ENCODE peak calls at places on chromosomes 11 and 22, in ten cellular contexts. Q is T-helper 17 cell, M is activated T-cell treated with anti-CD3 and anti-CD28 coated beads for 1 hour, Z is NCI-H345, U is HAP-1, K is left lung, F is SHP77, H is EL, J is breast epithelium, C is NCI-H226. N is an unnamed sample.

GRCh38 chr11:119795231-119795630 is 66.2 kb upstream of the NECTIN1 start:
- DNase-seq in Q (no peak), M (no peak), Z (no peak), U (peak), K (no peak), F (no peak), H (peak), J (no peak), C (peak), N (peak)

GRCh38 chr11:131581006-131581405 is 210.6 kb downstream of the NTM start:
- DNase-seq in Q (no peak), M (no peak), Z (no peak), U (no peak), K (no peak), F (no peak), H (no peak), J (no peak), C (no peak), N (no peak)

GRCh38 chr11:122317337-122317736 is 201.3 kb upstream of the BLID start:
- DNase-seq in Q (no peak), M (no peak), Z (no peak), U (no peak), K (no peak), F (no peak), H (peak), J (no peak), C (peak), N (no peak)

GRCh38 chr11:17610402-17610894 is 63.4 kb downstream of the OTOG start:
- DNase-seq in Q (no peak), M (no peak), Z (no peak), U (no peak), K (no peak), F (no peak), H (no peak), J (no peak), C (no peak), N (peak)

GRCh38 chr11:80606726-80607125 is 1165.9 kb upstream of the TENM4 start:
- DNase-seq in Q (no peak), M (no peak), Z (no peak), U (peak), K (no peak), F (no peak), H (no peak), J (no peak), C (no peak), N (no peak)

GRCh38 chr11:126231725-126232459 is 20.3 kb downstream of the FAM118B start:
- DNase-seq in Q (no peak), M (no peak), Z (no peak), U (no peak), K (no peak), F (no peak), H (no peak), J (no peak), C (no peak), N (no peak)

GRCh38 chr11:70854891-70855556 is 397.4 kb downstream of the SHANK2 start:
- DNase-seq in Q (no peak), M (no peak), Z (peak), U (no peak), K (no peak), F (peak), H (no peak), J (no peak), C (no peak), N (no peak)

GRCh38 chr11:1557904-1558831 is 13.9 kb downstream of the DUSP8 start:
- DNase-seq in Q (no peak), M (no peak), Z (no peak), U (no peak), K (peak), F (no peak), H (peak), J (no peak), C (peak), N (peak)

GRCh38 chr11:60125962-60126585 is 37.6 kb downstream of the MS4A2 start:
- DNase-seq in Q (no peak), M (no peak), Z (no peak), U (peak), K (no peak), F (no peak), H (peak), J (no peak), C (no peak), N (no peak)

GRCh38 chr22:32661296-32661695 is 140.2 kb upstream of the TIMP3 start:
- DNase-seq in Q (no peak), M (no peak), Z (no peak), U (no peak), K (peak), F (no peak), H (peak), J (no peak), C (peak), N (peak)

GRCh38 chr22:42743501-42743991 is 22.9 kb upstream of the A4GALT start:
- DNase-seq in Q (no peak), M (no peak), Z (no peak), U (peak), K (no peak), F (no peak), H (peak), J (no peak), C (peak), N (peak)

GRCh38 chr22:17213976-17214375 is 5.3 kb downstream of the ADA2 start:
- DNase-seq in Q (peak), M (peak), Z (no peak), U (peak), K (peak), F (peak), H (peak), J (peak), C (peak), N (peak)

GRCh38 chr22:39253427-39254070 is 8.8 kb upstream of the PDGFB start:
- DNase-seq in Q (no peak), M (no peak), Z (peak), U (no peak), K (no peak), F (peak), H (peak), J (no peak), C (peak), N (peak)

GRCh38 chr22:49705631-49706352 is 121.9 kb downstream of the BRD1 start:
- DNase-seq in Q (no peak), M (no peak), Z (no peak), U (no peak), K (peak), F (no peak), H (no peak), J (peak), C (no peak), N (no peak)

GRCh38 chr11:9566561-9567063 is 6.9 kb upstream of the WEE1 start:
- DNase-seq in Q (no peak), M (no peak), Z (no peak), U (no peak), K (no peak), F (no peak), H (no peak), J (no peak), C (peak), N (peak)

GRCh38 chr11:30753504-30753903 is 167.4 kb upstream of the MPPED2 start:
- DNase-seq in Q (no peak), M (no peak), Z (no peak), U (no peak), K (no peak), F (no peak), H (no peak), J (no peak), C (no peak), N (no peak)

GRCh38 chr11:103091441-103091809 is 535 bp downstream of the DCUN1D5 start:
- DNase-seq in Q (no peak), M (peak), Z (peak), U (peak), K (peak), F (peak), H (peak), J (no peak), C (no peak), N (peak)

GRCh38 chr11:111422494-111423249 is 43.6 kb upstream of the POU2AF1 start:
- DNase-seq in Q (peak), M (peak), Z (peak), U (peak), K (no peak), F (peak), H (peak), J (no peak), C (peak), N (no peak)

GRCh38 chr11:70594031-70594430 is 195.7 kb downstream of the CTTN start:
- DNase-seq in Q (no peak), M (no peak), Z (no peak), U (no peak), K (peak), F (no peak), H (no peak), J (no peak), C (no peak), N (no peak)

GRCh38 chr11:26134481-26135355 is 197.2 kb upstream of the ANO3 start:
- DNase-seq in Q (no peak), M (no peak), Z (peak), U (no peak), K (no peak), F (peak), H (no peak), J (no peak), C (no peak), N (no peak)

GRCh38 chr11:43681543-43681942 is 1.0 kb downstream of the HSD17B12 start:
- DNase-seq in Q (no peak), M (no peak), Z (peak), U (no peak), K (no peak), F (peak), H (peak), J (no peak), C (no peak), N (peak)

GRCh38 chr11:121929581-121929980 is 186.4 kb downstream of the BLID start:
- DNase-seq in Q (no peak), M (no peak), Z (peak), U (peak), K (no peak), F (no peak), H (peak), J (no peak), C (no peak), N (peak)

GRCh38 chr11:115929618-115930129 is 425.5 kb upstream of the CADM1 start:
- DNase-seq in Q (no peak), M (no peak), Z (no peak), U (no peak), K (no peak), F (no peak), H (no peak), J (no peak), C (no peak), N (no peak)

GRCh38 chr11:120375076-120375475 is 38.9 kb downstream of the ARHGEF12 start:
- DNase-seq in Q (no peak), M (no peak), Z (no peak), U (no peak), K (no peak), F (peak), H (no peak), J (no peak), C (no peak), N (no peak)

GRCh38 chr11:12274558-12275197 is 102.7 kb upstream of the PARVA start:
- DNase-seq in Q (no peak), M (no peak), Z (no peak), U (no peak), K (no peak), F (no peak), H (peak), J (peak), C (no peak), N (peak)

GRCh38 chr11:83194284-83195175 is 1.0 kb downstream of the ANKRD42 start:
- DNase-seq in Q (peak), M (peak), Z (peak), U (peak), K (peak), F (no peak), H (peak), J (peak), C (peak), N (peak)

GRCh38 chr11:129950319-129951034 is 52.2 kb downstream of the PRDM10 start:
- DNase-seq in Q (no peak), M (no peak), Z (no peak), U (no peak), K (no peak), F (no peak), H (no peak), J (no peak), C (no peak), N (no peak)

GRCh38 chr11:67357831-67358555 is 4.6 kb upstream of the POLD4 start:
- DNase-seq in Q (no peak), M (no peak), Z (no peak), U (no peak), K (no peak), F (no peak), H (peak), J (no peak), C (peak), N (peak)

GRCh38 chr11:102849319-102849718 is 5.9 kb upstream of the MMP3 start:
- DNase-seq in Q (no peak), M (no peak), Z (no peak), U (no peak), K (no peak), F (no peak), H (peak), J (no peak), C (peak), N (peak)

GRCh38 chr11:129392995-129393394 is 17.3 kb downstream of the BARX2 start:
- DNase-seq in Q (no peak), M (no peak), Z (no peak), U (no peak), K (no peak), F (no peak), H (no peak), J (no peak), C (peak), N (no peak)